ENCODE peak calls at places on chromosomes 13 and 19, in six cellular contexts. S is mesenchymal stem cell, U is A549, J is SK-N-SH, E is fibroblast of lung, D is mammary epithelial cell. V is an unnamed sample.

GRCh38 chr13:42574435-42575311 is 721 bp downstream of the TNFSF11 start:
- DNase-seq in E (no peak), J (peak; percentile 25), D (no peak), S (peak; percentile 14), U (no peak), V (peak; percentile 18)

GRCh38 chr13:111948811-111949210 is 118.1 kb upstream of the SOX1 start:
- DNase-seq in J (no peak), U (no peak), E (no peak), D (no peak), S (no peak), V (no peak)

GRCh38 chr13:40611635-40612422 is 54.6 kb downstream of the FOXO1 start:
- DNase-seq in D (no peak), E (no peak), S (no peak), J (no peak), U (no peak), V (no peak)

GRCh38 chr19:18157465-18158063 is 4.6 kb downstream of the PIK3R2 start:
- DNase-seq in U (no peak), E (no peak), J (peak; percentile 87), D (peak; percentile 79), S (no peak), V (peak; percentile 79)

GRCh38 chr13:81140675-81141074 is 799.7 kb upstream of the SPRY2 start:
- DNase-seq in S (no peak), J (no peak), U (no peak), D (no peak), E (no peak), V (peak; percentile 20)

GRCh38 chr13:99893567-99893966 is 78.0 kb downstream of the ZIC5 start:
- DNase-seq in S (no peak), E (no peak), U (no peak), D (no peak), J (no peak), V (no peak)

GRCh38 chr19:15199652-15200574 is 882 bp downstream of the NOTCH3 start:
- DNase-seq in S (peak; percentile 53), E (no peak), U (no peak), J (peak; percentile 91), D (no peak), V (peak; percentile 95)

GRCh38 chr19:20256606-20257005 is 89.6 kb downstream of the ZNF486 start:
- DNase-seq in S (no peak), J (no peak), U (no peak), D (no peak), E (no peak), V (no peak)

GRCh38 chr13:97328222-97328790 is 105.7 kb upstream of the RAP2A start:
- DNase-seq in S (peak; percentile 82), J (no peak), E (peak; percentile 74), D (peak; percentile 23), U (peak; percentile 23), V (peak; percentile 90)

GRCh38 chr13:41004875-41005693 is 14.0 kb downstream of the ELF1 start:
- DNase-seq in J (no peak), U (no peak), S (peak; percentile 61), E (no peak), D (no peak), V (no peak)

GRCh38 chr19:43809762-43810696 is 7.8 kb upstream of the LYPD5 start:
- DNase-seq in D (peak; percentile 60), J (peak; percentile 55), U (peak; percentile 82), E (peak; percentile 80), S (peak; percentile 66), V (peak; percentile 71)

GRCh38 chr19:45636902-45637301 is 2.3 kb downstream of the EML2 start:
- DNase-seq in U (no peak), E (no peak), J (no peak), D (no peak), S (no peak), V (no peak)

GRCh38 chr13:39561971-39562370 is 41.0 kb downstream of the LHFPL6 start:
- DNase-seq in E (no peak), D (peak; percentile 62), J (no peak), U (no peak), S (no peak), V (no peak)

GRCh38 chr13:110008816-110009215 is 222.4 kb upstream of the IRS2 start:
- DNase-seq in D (no peak), E (no peak), U (no peak), S (no peak), J (no peak), V (no peak)

GRCh38 chr19:35534803-35535480 is 1.7 kb downstream of the GAPDHS start:
- DNase-seq in D (no peak), U (no peak), E (no peak), J (no peak), S (no peak), V (no peak)

GRCh38 chr13:45119469-45119989 is 781 bp upstream of the GTF2F2 start:
- DNase-seq in U (no peak), S (peak; percentile 51), J (peak; percentile 37), D (peak; percentile 39), E (peak; percentile 72), V (peak; percentile 18)

GRCh38 chr13:45108716-45109706 is 11.3 kb upstream of the GTF2F2 start:
- DNase-seq in U (no peak), E (peak; percentile 19), S (peak; percentile 37), J (no peak), D (peak; percentile 21), V (no peak)

DNA sequence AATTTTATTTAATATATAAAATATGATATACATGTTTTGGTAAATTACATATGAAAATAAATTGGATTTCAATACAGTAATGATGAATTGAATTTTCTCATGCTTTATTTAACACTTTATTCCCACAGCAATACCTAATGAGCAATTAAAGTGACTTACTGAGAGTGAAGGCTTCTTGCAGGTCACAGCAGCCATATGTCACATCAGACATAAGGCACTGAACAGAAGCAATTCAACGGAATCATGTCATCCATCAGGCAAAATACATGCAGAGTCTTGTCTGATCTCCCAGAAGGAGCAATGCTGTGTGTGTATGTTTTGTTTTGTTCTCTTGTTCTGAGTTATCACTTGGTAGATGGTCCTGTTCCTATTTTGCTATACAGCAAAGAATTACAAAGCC is 6.5 kb upstream of the GTF2F2 start:
- DNase-seq in U (no peak), E (no peak), S (no peak), J (no peak), D (no peak), V (no peak)
- H3K4me2 ChIP-seq in U (no peak overlapping the region), E (no peak overlapping the region), S (no peak overlapping the region), J (no peak overlapping the region), D (peak overlapping the region; percentile 41), V (no peak overlapping the region)

GRCh38 chr19:1884291-1884718 is 991 bp downstream of the ABHD17A start:
- DNase-seq in D (no peak), U (no peak), J (no peak), S (no peak), E (no peak), V (no peak)

GRCh38 chr19:1883784-1884183 is 1.5 kb downstream of the ABHD17A start:
- DNase-seq in E (no peak), U (no peak), S (no peak), J (no peak), D (no peak), V (no peak)

GRCh38 chr19:1884719-1885334 is 469 bp downstream of the ABHD17A start:
- DNase-seq in J (peak; percentile 75), U (no peak), E (no peak), D (no peak), S (peak; percentile 37), V (peak; percentile 39)

GRCh38 chr19:1882089-1882785 is 3.1 kb downstream of the ABHD17A start:
- DNase-seq in U (no peak), J (no peak), D (no peak), S (no peak), E (no peak), V (peak; percentile 36)

DNA sequence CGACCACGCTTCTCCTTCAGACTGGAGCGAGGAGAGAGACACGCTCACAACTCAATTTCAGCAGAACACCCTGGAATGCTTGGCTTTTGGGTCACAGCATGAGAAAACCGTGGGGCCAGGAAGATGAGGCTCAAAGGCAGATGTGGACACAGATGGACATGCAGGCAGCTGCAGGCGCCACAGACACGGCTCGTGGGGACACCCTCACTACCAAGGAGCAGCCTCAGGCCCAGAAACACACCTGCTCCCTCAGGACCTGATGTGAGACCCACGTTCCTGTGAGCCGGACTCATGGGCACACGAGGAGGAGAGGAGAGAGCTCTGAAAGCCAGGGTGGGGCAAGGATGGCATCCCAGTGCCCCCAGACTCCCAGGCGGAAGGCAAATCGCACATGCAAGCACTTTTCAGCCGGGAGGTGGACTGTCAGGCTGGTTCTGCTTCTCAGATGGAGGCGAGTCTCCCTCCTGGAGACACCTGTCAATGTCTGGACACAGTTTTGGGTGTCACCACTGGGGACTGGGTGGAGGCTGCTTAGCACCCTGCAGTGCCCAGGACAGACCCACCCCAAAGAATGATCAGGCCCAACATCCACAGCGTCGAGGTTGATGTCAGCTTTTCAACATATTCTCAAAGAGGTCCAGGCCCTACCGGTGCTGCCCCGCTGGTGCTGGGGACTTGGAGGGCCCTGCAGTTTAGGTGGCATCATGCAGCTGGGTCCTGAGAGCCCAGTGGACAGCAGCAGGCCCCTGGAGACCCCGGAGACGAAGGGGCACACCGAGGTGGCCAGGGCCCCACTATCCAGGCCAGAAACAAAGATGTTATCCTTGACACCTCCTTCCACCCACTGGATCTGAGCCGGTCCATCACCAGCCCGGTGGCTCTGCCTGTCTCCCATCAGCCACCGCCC is 2.3 kb downstream of the ABHD17A start:
- DNase-seq in J (no peak), U (no peak), D (no peak), S (no peak), E (no peak), V (no peak)
- H3K4me2 ChIP-seq in J (peak overlapping the region; percentile 100), U (peak overlapping the region; percentile 95), D (peak overlapping the region; percentile 94), S (peak overlapping the region; percentile 68), E (peak overlapping the region; percentile 98), V (peak overlapping the region; percentile 90)

DNA sequence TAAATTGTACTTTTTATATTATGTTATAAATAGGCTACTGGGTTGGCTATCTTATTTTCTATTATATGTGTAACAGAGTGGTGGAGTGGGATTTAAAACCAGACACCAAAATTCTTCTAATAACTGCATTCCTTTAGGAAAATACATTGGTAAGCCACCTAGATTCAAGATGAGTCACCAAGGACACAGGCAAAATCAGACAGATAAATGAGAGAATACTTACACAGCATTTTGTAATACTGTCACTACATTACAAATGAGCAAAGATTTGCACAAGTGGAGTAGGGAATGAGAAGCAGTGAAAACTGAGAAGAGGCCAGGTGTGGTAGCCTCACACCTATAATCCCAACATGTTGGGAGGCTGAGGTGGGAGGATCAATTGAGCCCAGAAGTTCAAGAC is 6.2 kb upstream of the SPART start:
- DNase-seq in S (peak; percentile 21), E (no peak), D (no peak), J (no peak), U (no peak), V (no peak)
- H3K4me2 ChIP-seq in S (no peak overlapping the region), E (no peak overlapping the region), D (no peak overlapping the region), J (no peak overlapping the region), U (no peak overlapping the region), V (no peak overlapping the region)

GRCh38 chr19:42088471-42089190 is 12.7 kb downstream of the ZNF574 start:
- DNase-seq in S (peak; percentile 79), U (no peak), J (no peak), E (peak; percentile 59), D (peak; percentile 36), V (no peak)
- H3K4me2 ChIP-seq in S (peak overlapping the region; percentile 43), U (peak overlapping the region; percentile 24), J (peak overlapping the region; percentile 82), E (peak overlapping the region; percentile 28), D (peak overlapping the region; percentile 36), V (no peak overlapping the region)

DNA sequence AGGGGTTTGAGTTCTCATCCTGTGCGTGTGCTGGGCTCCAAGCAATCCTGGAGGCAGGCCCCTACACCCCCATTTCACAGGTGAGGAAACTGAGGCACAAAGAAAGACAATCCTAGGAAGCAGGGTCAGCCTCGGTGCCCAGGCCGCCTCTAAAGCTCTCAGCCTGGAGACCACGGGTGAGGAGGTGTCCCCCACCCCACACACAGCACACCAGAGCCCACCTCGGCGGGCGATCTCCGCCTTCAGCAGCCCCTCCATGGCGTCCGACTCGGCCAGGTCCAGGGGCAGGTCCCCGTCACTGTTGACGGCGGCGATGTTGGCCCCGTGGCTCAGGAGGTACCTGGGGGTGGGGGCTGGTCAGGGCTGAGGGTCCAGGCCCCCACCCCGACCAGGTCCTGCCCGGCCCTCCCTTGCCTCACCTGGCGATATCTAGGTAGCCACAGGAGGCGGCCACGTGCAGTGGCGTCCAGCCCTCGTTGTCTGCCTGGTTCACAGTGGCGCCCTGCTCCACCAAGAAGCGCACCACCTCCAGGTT is 5.1 kb downstream of the PPP1R12C start:
- DNase-seq in E (no peak), S (no peak), J (peak; percentile 7), U (no peak), D (no peak), V (no peak)
- H3K4me2 ChIP-seq in E (no peak overlapping the region), S (no peak overlapping the region), J (no peak overlapping the region), U (no peak overlapping the region), D (no peak overlapping the region), V (no peak overlapping the region)